ENCODE peak calls at places on chromosomes 3 and 15, in six cellular contexts. V, W, K, F, O and C are unnamed samples. For H3K4me1, the result is how much of the 10 kb centered on the place peaks cover.

GRCh38 chr3:174216948-174217718 is 642.0 kb upstream of the NAALADL2 start:
- DNase-seq in V (no peak), W (no peak), K (no peak), F (no peak), O (no peak), C (no peak)

GRCh38 chr15:27042646-27043045 is 71.7 kb downstream of the GABRG3 start:
- DNase-seq in V (no peak), W (no peak), K (no peak), F (no peak), O (no peak), C (no peak)

GRCh38 chr3:116678853-116679252 is 30.7 kb upstream of the TUSC7 start:
- DNase-seq in V (no peak), W (no peak), K (no peak), F (no peak), O (no peak), C (no peak)

GRCh38 chr3:142004025-142004424 is 127.6 kb downstream of the ATP1B3 start:
- DNase-seq in V (no peak), W (no peak), K (no peak), F (no peak), O (no peak), C (no peak)

GRCh38 chr15:85048430-85048829 is 66.8 kb downstream of the PDE8A start:
- DNase-seq in V (no peak), W (no peak), K (no peak), F (no peak), O (no peak), C (no peak)

GRCh38 chr15:68986292-68986691 is 28.2 kb upstream of the NOX5 start:
- DNase-seq in V (no peak), W (no peak), K (no peak), F (no peak), O (no peak), C (no peak)

GRCh38 chr3:10517616-10518015 is 12.2 kb upstream of the ATP2B2 start:
- DNase-seq in V (no peak), W (no peak), K (no peak), F (no peak), O (no peak), C (no peak)

GRCh38 chr3:8318002-8318649 is 183.5 kb upstream of the LMCD1 start:
- DNase-seq in V (no peak), W (no peak), K (no peak), F (no peak), O (no peak), C (no peak)

GRCh38 chr3:170178631-170179030 is 2.9 kb downstream of the PHC3 start:
- DNase-seq in V (no peak), W (no peak), K (no peak), F (no peak), O (no peak), C (no peak)

DNA sequence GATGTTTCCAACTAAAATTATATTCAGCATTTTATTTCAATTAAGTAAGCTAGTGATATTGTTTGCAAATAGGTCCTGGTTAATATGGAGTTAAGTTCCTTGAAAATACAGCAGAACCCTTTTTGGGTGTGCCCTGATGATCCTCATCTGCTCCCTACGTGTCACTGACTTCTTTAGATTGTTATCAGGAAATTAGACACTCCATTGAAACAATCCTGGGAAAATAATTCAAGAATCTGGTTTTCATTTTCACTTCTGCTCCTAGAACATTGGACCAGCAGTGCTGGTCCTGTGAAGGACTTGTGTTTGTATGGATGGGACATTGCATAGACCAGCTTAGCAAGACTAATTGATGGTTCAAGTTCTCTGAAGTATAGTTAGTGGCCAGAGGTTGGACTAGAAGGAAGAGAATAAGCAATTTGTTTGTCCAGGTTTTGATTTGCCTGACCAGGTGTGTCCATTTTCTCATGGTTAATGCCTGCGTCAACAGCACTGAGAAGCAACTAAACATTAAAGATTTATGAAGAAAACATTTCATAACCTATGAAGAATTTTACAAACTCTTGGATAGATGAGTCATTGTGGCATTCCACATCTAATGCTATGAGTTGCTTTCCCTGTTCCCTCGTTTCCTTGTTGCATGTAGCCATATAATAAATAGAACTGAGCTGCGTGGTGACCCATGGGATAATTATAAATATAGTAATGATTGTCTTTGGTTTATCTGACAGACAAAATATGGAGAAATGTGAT is 95.8 kb downstream of the ZPLD1 start:
- DNase-seq in V (no peak), W (no peak), K (no peak), F (no peak), O (no peak), C (no peak)
- TF ChIP-seq REST in V (no peak), W (no peak), K (no peak), F (no peak), O (no peak), C (no peak)

GRCh38 chr3:53554559-53555511 is 60.4 kb downstream of the CACNA1D start:
- DNase-seq in V (no peak), W (no peak), K (no peak), F (no peak), O (peak), C (no peak)

GRCh38 chr3:53551324-53551723 is 56.9 kb downstream of the CACNA1D start:
- DNase-seq in V (no peak), W (no peak), K (no peak), F (no peak), O (no peak), C (no peak)

GRCh38 chr3:53545365-53546031 is 51.1 kb downstream of the CACNA1D start:
- DNase-seq in V (no peak), W (no peak), K (no peak), F (no peak), O (no peak), C (no peak)

GRCh38 chr3:53547327-53547726 is 52.9 kb downstream of the CACNA1D start:
- DNase-seq in V (no peak), W (no peak), K (no peak), F (no peak), O (no peak), C (no peak)

DNA sequence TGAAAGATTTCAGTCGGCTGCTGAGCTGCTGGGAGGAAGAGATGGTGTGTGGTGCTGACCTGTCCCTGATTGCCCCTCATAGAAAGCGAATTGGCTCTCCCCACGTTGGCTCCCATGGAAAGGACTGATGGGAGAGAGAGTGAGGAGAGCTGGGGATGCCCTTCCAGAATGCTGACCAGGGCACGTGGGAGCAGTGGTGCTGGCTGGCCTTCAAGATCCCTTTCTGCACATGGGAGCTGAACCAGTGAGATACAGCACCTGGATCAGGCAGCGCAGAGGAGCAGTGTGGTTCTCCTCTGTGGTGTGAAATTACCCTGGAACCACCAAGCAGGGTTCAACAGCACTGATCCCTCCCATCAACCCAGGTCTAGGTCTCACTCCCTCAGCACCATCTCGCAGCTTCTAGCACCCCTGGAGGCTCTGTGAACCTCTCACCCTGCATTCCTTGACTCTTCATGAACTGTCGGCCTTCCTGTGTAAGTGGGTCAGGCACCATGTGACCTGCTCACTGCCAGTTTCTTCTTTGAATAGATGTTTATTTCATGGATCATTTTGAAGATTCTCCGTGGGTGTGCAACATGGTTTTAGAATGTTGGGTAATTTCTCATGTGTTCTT is 55.7 kb downstream of the CACNA1D start:
- DNase-seq in V (no peak), W (no peak), K (no peak), F (no peak), O (no peak), C (no peak)
- H3K4me1 ChIP-seq in V (under half), W (under half), K (under half), F (under half), O (under half), C (under half)

DNA sequence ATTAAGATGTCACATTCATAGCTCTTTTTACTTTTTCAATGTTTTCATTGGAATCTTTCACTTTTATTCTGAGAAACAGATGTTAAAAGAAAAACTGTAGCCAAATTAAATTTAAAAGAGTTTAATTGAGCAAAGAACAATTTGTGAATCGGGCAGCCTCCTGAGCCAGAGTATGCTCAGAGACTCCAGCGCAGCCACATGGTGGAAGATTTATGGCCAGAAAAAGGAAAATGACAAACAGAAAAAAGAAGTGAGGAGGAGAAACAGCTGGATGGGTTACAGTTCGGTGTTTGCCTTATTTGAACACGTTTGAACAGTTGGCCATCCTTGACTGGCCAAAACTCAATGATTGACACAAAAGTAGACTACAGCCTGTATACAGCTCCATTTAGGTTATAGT is 33.8 kb upstream of the RAB11A start:
- DNase-seq in V (no peak), W (no peak), K (no peak), F (no peak), O (no peak), C (no peak)
- TF ChIP-seq SIN3A in V (no peak), W (no peak), K (no peak), F (no peak), O (no peak), C (no peak)

DNA sequence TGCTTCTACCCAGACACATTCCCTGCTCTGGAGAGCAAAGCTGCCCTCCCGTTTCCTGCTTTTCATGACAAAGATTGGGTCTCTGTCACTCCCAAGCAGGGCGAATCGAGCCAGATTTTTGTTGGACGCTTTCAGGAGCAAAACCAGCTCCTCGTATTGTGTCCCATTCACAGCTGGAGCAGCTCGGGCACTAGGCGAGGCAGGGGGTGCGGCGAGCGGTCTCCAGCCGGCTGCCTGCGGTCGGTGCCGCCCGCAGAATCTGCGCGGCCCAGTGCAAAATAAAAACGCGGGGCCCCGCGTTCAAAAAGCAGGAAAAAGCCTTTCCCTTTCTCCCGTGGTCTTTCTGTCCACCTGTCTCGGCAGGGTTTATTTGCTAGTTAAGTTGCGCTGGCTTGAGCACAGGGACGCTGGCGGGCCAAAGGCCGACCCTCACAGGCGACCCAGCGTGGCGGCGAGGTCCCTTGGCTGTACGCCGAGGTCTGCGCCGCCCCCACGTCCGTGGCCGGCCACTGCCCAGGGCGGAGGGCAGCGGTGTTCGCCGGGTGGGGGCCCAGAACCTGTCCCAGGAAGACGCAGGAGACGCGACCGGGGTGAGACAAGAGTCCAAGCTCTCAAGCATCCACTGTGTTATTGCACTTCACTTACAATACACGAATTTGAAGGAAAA is 71.2 kb downstream of the CYP19A1 start:
- DNase-seq in V (peak), W (no peak), K (no peak), F (no peak), O (no peak), C (no peak)
- TF ChIP-seq REST in V (no peak), W (no peak), K (no peak), F (no peak), O (no peak), C (no peak)

GRCh38 chr3:189363856-189364255 is 192.1 kb downstream of the TPRG1 start:
- DNase-seq in V (no peak), W (no peak), K (no peak), F (no peak), O (no peak), C (no peak)
- H3K4me1 ChIP-seq in V (under half), W (under half), K (under half), F (under half), O (under half), C (under half)

GRCh38 chr3:55440406-55440708 is 46.7 kb downstream of the WNT5A start:
- DNase-seq in V (no peak), W (no peak), K (no peak), F (no peak), O (no peak), C (no peak)
- TF ChIP-seq SIN3A in V (no peak), W (no peak), K (no peak), F (no peak), O (no peak), C (no peak)

GRCh38 chr15:42919794-42920280 is 741 bp downstream of the TTBK2 start:
- DNase-seq in V (peak), W (no peak), K (peak), F (peak), O (no peak), C (no peak)
- TF ChIP-seq REST in V (no peak), W (no peak), K (no peak), F (no peak), O (no peak), C (no peak)

GRCh38 chr15:57438166-57438565 is 61.9 kb downstream of the CGNL1 start:
- DNase-seq in V (no peak), W (no peak), K (no peak), F (no peak), O (no peak), C (no peak)
- H3K4me1 ChIP-seq in V (under half), W (under half), K (under half), F (under half), O (under half), C (under half)

GRCh38 chr3:32457971-32458471 is 44.6 kb downstream of the CMTM6 start:
- DNase-seq in V (no peak), W (no peak), K (no peak), F (no peak), O (no peak), C (no peak)
- TF ChIP-seq SIN3A in V (no peak), W (no peak), K (no peak), F (no peak), O (no peak), C (no peak)